ENCODE peak calls at places on chromosomes 11 and 22, in nine cellular contexts. W is fibroblast of lung, Y is hepatocyte, T is A549, Z is PC-9, J is endothelial cell of umbilical vein, B is mammary epithelial cell, U is HCT116, S is neural progenitor cell. Q is an unnamed sample.
A peak's percentile ranks its signal among the peaks of the same experiment; 100 is the strongest.

GRCh38 chr22:40404251-40405177 is 34.1 kb downstream of the SGSM3 start:
- DNase-seq in T (no peak), U (no peak), S (no peak), W (no peak), Y (no peak), J (no peak), Z (no peak), B (no peak), Q (no peak)

GRCh38 chr11:3035333-3035732 is 21.9 kb downstream of the CARS1 start:
- DNase-seq in S (no peak), U (no peak), B (no peak), W (no peak), T (no peak), Y (no peak), J (no peak), Z (no peak), Q (no peak)

GRCh38 chr22:30809086-30809485 is 114.4 kb downstream of the OSBP2 start:
- DNase-seq in U (no peak), Z (no peak), Y (no peak), B (peak; percentile 75), J (no peak), S (no peak), T (no peak), W (no peak), Q (no peak)

GRCh38 chr11:68763181-68763721 is 11.9 kb upstream of the TESMIN start:
- DNase-seq in W (no peak), U (no peak), Z (peak; percentile 100), B (peak; percentile 42), T (no peak), S (peak; percentile 46), Y (peak; percentile 27), J (no peak), Q (peak; percentile 93)

GRCh38 chr11:44632466-44633123 is 67.1 kb downstream of the CD82 start:
- DNase-seq in B (no peak), Z (no peak), Y (peak; percentile 52), T (peak; percentile 56), J (peak; percentile 37), W (no peak), U (peak; percentile 45), S (peak; percentile 64), Q (no peak)

GRCh38 chr11:113873241-113873626 is 2.1 kb downstream of the USP28 start:
- DNase-seq in B (no peak), Y (no peak), W (peak; percentile 12), T (no peak), J (peak; percentile 21), Z (no peak), S (peak; percentile 30), U (no peak), Q (no peak)

GRCh38 chr22:25332386-25332785 is 112.9 kb downstream of the CRYBB2 start:
- DNase-seq in W (no peak), U (no peak), Z (no peak), T (no peak), B (no peak), S (no peak), J (no peak), Y (no peak), Q (no peak)

GRCh38 chr11:33735426-33736147 is 636 bp downstream of the CD59 start:
- DNase-seq in Y (peak; percentile 48), S (peak; percentile 59), U (no peak), B (peak; percentile 54), Z (no peak), W (no peak), T (peak; percentile 44), J (peak; percentile 51), Q (peak; percentile 85)

GRCh38 chr11:75311858-75312288 is 39.6 kb downstream of the ARRB1 start:
- DNase-seq in W (peak; percentile 31), U (no peak), T (no peak), Y (peak; percentile 73), J (peak; percentile 38), B (no peak), Z (no peak), S (no peak), Q (no peak)

GRCh38 chr11:70128435-70128906 is 50.4 kb downstream of the ANO1 start:
- DNase-seq in S (no peak), J (peak; percentile 52), T (peak; percentile 78), Y (no peak), U (peak; percentile 41), W (no peak), B (peak; percentile 60), Z (peak; percentile 51), Q (no peak)

GRCh38 chr22:26885441-26886261 is 228.3 kb downstream of the MIAT start:
- DNase-seq in Y (no peak), Z (no peak), J (no peak), W (no peak), B (no peak), T (no peak), S (no peak), U (no peak), Q (no peak)

GRCh38 chr22:44802956-44803355 is 50.6 kb downstream of the ARHGAP8 start:
- DNase-seq in J (no peak), Z (no peak), S (no peak), U (no peak), B (no peak), W (no peak), T (no peak), Y (no peak), Q (no peak)

GRCh38 chr11:65043881-65044501 is 3.0 kb downstream of the SAC3D1 start:
- DNase-seq in S (no peak), B (peak; percentile 8), W (peak; percentile 45), Y (no peak), J (no peak), T (no peak), U (no peak), Z (peak; percentile 42), Q (no peak)

GRCh38 chr11:30128269-30128932 is 102.4 kb upstream of the FSHB start:
- DNase-seq in Y (peak; percentile 59), T (peak; percentile 42), S (peak; percentile 45), B (peak; percentile 32), U (peak; percentile 12), J (peak; percentile 31), W (peak; percentile 27), Z (no peak), Q (no peak)

DNA sequence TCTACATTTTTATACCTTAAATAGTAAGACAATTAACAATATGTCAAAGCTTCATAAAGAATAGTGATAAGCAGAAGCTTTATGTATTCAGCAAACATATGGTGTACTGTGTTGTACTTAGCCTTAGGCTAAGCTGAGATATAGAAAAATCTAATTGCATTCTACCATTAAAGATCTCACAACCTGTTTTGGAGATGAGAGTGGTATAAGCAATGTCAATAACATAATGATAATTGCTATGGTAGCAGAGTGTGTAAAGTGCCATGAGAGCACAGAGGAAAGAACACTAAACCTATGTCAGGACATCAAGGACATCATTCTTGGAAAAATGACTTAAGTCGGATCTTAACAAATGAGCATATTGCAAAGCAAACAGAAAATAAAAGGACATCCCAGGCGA is 28.6 kb upstream of the ANGPTL5 start:
- DNase-seq in T (no peak), B (no peak), U (no peak), S (no peak), W (no peak), J (no peak), Y (no peak), Z (no peak), Q (no peak)
- H3K27ac ChIP-seq in T (no peak overlapping the region), B (no peak overlapping the region), U (no peak overlapping the region), S (no peak overlapping the region), W (no peak overlapping the region), J (no peak overlapping the region), Y (no peak overlapping the region), Z (no peak overlapping the region), Q (no peak overlapping the region)

GRCh38 chr11:126169291-126169690 is 42.2 kb downstream of the RPUSD4 start:
- DNase-seq in Y (no peak), S (no peak), T (no peak), B (no peak), U (no peak), W (no peak), J (no peak), Z (no peak), Q (no peak)
- H3K4me2 ChIP-seq in Y (no peak overlapping the region), S (no peak overlapping the region), T (no peak overlapping the region), B (no peak overlapping the region), U (no peak overlapping the region), W (no peak overlapping the region), J (no peak overlapping the region), Z (no peak overlapping the region), Q (no peak overlapping the region)

GRCh38 chr11:72716291-72716690 is 35.9 kb downstream of the ARAP1 start:
- DNase-seq in U (no peak), B (no peak), Y (no peak), T (no peak), W (peak; percentile 28), S (no peak), Z (no peak), J (no peak), Q (peak; percentile 91)

GRCh38 chr11:72719551-72719950 is 32.7 kb downstream of the ARAP1 start:
- DNase-seq in W (no peak), Y (no peak), J (no peak), Z (no peak), B (no peak), S (no peak), T (no peak), U (no peak), Q (peak; percentile 66)

GRCh38 chr11:72718101-72718501 is 34.1 kb downstream of the ARAP1 start:
- DNase-seq in W (no peak), Z (no peak), J (no peak), S (no peak), B (no peak), T (no peak), U (no peak), Y (no peak), Q (no peak)

GRCh38 chr11:72719144-72719543 is 33.1 kb downstream of the ARAP1 start:
- DNase-seq in U (no peak), Y (no peak), W (peak; percentile 57), S (no peak), J (no peak), B (no peak), T (no peak), Z (no peak), Q (peak; percentile 89)

DNA sequence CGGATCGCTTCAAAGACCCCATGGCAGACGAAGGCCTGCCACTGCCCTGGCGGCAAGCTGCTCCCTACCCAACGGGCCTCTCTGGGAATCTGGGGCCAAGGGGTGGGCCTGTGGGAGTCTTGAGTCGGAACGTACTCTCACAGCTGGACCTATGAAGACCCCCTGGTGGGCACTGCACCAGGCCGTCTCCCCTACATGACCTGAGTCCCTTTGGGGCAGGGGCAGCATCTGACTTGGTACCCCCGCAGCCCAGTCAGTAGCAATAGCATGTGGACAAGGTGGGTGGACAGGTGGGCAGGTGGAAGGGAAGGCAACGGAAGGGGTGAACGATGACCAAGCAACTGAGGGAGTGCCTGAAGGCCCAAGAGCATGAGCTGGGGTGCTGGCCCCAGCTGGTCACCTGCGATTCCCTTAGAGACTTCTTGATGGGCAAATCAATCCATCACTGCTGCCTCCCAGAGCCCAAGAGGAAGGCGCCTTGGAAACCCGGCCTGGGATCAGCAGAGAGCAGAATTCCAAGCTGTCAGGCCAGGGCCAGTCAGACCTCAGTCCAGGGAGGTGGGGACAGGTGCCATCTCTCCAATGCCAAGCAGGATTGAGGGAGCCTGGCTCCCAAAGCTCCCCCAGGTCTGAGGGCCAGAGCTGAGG is 35.3 kb downstream of the ARAP1 start:
- DNase-seq in S (no peak), Y (no peak), U (no peak), B (no peak), W (no peak), J (no peak), T (no peak), Z (no peak), Q (no peak)
- H3K4me1 ChIP-seq in S (peaks cover 14% of the 10 kb centered on the region), Y (peaks cover 29% of the 10 kb centered on the region), U (peaks cover 10% of the 10 kb centered on the region), B (peaks cover 18% of the 10 kb centered on the region), W (peaks cover 24% of the 10 kb centered on the region), J (peaks cover 19% of the 10 kb centered on the region), T (peaks cover 17% of the 10 kb centered on the region), Z (peaks cover 10% of the 10 kb centered on the region), Q (peaks cover 51% of the 10 kb centered on the region)

DNA sequence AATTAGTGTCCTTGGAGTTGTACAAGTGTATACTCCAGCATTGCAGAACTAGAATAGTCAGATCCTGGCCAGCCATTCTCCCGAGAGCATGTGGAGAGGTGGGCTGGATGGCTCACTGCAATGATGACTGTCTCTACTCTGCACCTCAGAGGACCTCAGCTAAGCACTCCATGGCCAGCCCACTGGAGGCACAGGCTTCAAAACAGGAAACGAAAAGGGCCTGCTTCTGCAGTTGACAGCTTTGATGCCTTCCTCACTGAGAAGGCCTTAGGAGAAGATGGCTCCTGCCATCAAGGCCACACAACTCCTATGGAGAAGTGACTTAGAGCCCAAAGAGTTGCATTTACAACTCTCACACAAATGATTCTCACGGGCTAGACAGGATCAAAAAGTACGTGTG is 9.1 kb downstream of the POLD4 start:
- DNase-seq in Z (no peak), S (no peak), J (no peak), B (no peak), T (no peak), U (no peak), W (no peak), Y (no peak), Q (no peak)
- H3K27ac ChIP-seq in Z (peak overlapping the region; percentile 82), S (no peak overlapping the region), J (no peak overlapping the region), B (no peak overlapping the region), T (no peak overlapping the region), U (no peak overlapping the region), W (no peak overlapping the region), Y (peak overlapping the region; percentile 74), Q (no peak overlapping the region)